ENCODE peak calls at places on chromosomes 3 and 15, in five cellular contexts. J is HCT116, M is GM23338, V is PC-3, Q is MM.1S. P is an unnamed sample.

GRCh38 chr3:99413504-99413903 is 224.9 kb upstream of the COL8A1 start:
- DNase-seq in J (no peak), M (no peak), V (peak; percentile 59), Q (no peak), P (no peak)

GRCh38 chr3:195226445-195226844 is 44.5 kb downstream of the XXYLT1 start:
- DNase-seq in J (no peak), M (no peak), V (no peak), Q (peak; percentile 1), P (no peak)

GRCh38 chr3:189392969-189393368 is 221.2 kb downstream of the TPRG1 start:
- DNase-seq in J (peak; percentile 80), M (no peak), V (peak; percentile 98), Q (no peak), P (no peak)

GRCh38 chr3:177350051-177350565 is 152.8 kb upstream of the TBL1XR1 start:
- DNase-seq in J (no peak), M (no peak), V (no peak), Q (no peak), P (no peak)

GRCh38 chr15:73952171-73952912 is 26.1 kb downstream of the LOXL1 start:
- DNase-seq in J (no peak), M (no peak), V (no peak), Q (no peak), P (no peak)

GRCh38 chr15:43881944-43882343 is 55.1 kb downstream of the WDR76 start:
- DNase-seq in J (no peak), M (peak; percentile 82), V (peak; percentile 20), Q (no peak), P (no peak)

GRCh38 chr3:133384331-133385027 is 15.4 kb upstream of the BFSP2 start:
- DNase-seq in J (peak; percentile 21), M (peak; percentile 87), V (peak; percentile 69), Q (peak; percentile 77), P (peak; percentile 50)

GRCh38 chr15:65097651-65098263 is 17.2 kb downstream of the UBAP1L start:
- DNase-seq in J (no peak), M (no peak), V (no peak), Q (no peak), P (no peak)

GRCh38 chr3:24713516-24713915 is 218.9 kb upstream of the THRB start:
- DNase-seq in J (no peak), M (peak; percentile 7), V (no peak), Q (no peak), P (no peak)

GRCh38 chr15:88048237-88048636 is 208.3 kb downstream of the NTRK3 start:
- DNase-seq in J (no peak), M (no peak), V (no peak), Q (no peak), P (no peak)

GRCh38 chr3:172787746-172788145 is 37.2 kb downstream of the ECT2 start:
- DNase-seq in J (no peak), M (no peak), V (no peak), Q (no peak), P (no peak)

GRCh38 chr15:35329521-35329921 is 216.4 kb downstream of the DPH6 start:
- DNase-seq in J (no peak), M (no peak), V (no peak), Q (no peak), P (no peak)

GRCh38 chr15:37581866-37582532 is 352.4 kb upstream of the TMCO5A start:
- DNase-seq in J (no peak), M (no peak), V (no peak), Q (no peak), P (no peak)

GRCh38 chr15:48536681-48537091 is 108.8 kb downstream of the FBN1 start:
- DNase-seq in J (no peak), M (no peak), V (no peak), Q (no peak), P (no peak)

GRCh38 chr15:77775373-77775772 is 142.7 kb upstream of the LINGO1 start:
- DNase-seq in J (no peak), M (no peak), V (no peak), Q (no peak), P (no peak)

GRCh38 chr15:38320181-38320580 is 67.5 kb downstream of the SPRED1 start:
- DNase-seq in J (no peak), M (no peak), V (peak; percentile 14), Q (no peak), P (no peak)

GRCh38 chr3:10475983-10476382 is 29.4 kb downstream of the ATP2B2 start:
- DNase-seq in J (no peak), M (no peak), V (no peak), Q (no peak), P (no peak)

GRCh38 chr15:38085104-38085503 is 150.7 kb downstream of the TMCO5A start:
- DNase-seq in J (no peak), M (no peak), V (no peak), Q (peak; percentile 93), P (peak; percentile 87)

GRCh38 chr3:40597441-40597840 is 72.7 kb downstream of the ZNF621 start:
- DNase-seq in J (no peak), M (no peak), V (peak; percentile 51), Q (no peak), P (no peak)

GRCh38 chr15:75884041-75884440 is 19.6 kb upstream of the FBXO22 start:
- DNase-seq in J (no peak), M (no peak), V (peak; percentile 15), Q (no peak), P (no peak)

GRCh38 chr15:74397239-74398068 is 30.0 kb upstream of the CYP11A1 start:
- DNase-seq in J (no peak), M (no peak), V (peak; percentile 64), Q (no peak), P (peak; percentile 52)

GRCh38 chr15:78092111-78093041 is at the start of gene SH2D7:
- DNase-seq in J (no peak), M (no peak), V (no peak), Q (no peak), P (no peak)

GRCh38 chr15:68434021-68434420 is 2.1 kb upstream of the ITGA11 start:
- DNase-seq in J (no peak), M (no peak), V (no peak), Q (no peak), P (no peak)

GRCh38 chr3:156792114-156792513 is 34.0 kb upstream of the LEKR1 start:
- DNase-seq in J (no peak), M (no peak), V (no peak), Q (no peak), P (no peak)

GRCh38 chr3:118688396-118688884 is 346.2 kb downstream of the IGSF11 start:
- DNase-seq in J (peak; percentile 54), M (no peak), V (peak; percentile 51), Q (no peak), P (no peak)

GRCh38 chr15:49428392-49429095 is 5.5 kb downstream of the FGF7 start:
- DNase-seq in J (no peak), M (no peak), V (peak; percentile 26), Q (no peak), P (no peak)

GRCh38 chr3:132293231-132293630 is 24.0 kb upstream of the ACP3 start:
- DNase-seq in J (no peak), M (no peak), V (no peak), Q (no peak), P (no peak)

GRCh38 chr15:39279331-39279730 is 301.5 kb upstream of the THBS1 start:
- DNase-seq in J (no peak), M (no peak), V (no peak), Q (no peak), P (no peak)

GRCh38 chr3:278300-279064 is 81.9 kb downstream of the CHL1 start:
- DNase-seq in J (no peak), M (no peak), V (no peak), Q (no peak), P (peak; percentile 96)

GRCh38 chr3:8967553-8967952 is 4.3 kb upstream of the RAD18 start:
- DNase-seq in J (no peak), M (peak; percentile 26), V (no peak), Q (no peak), P (no peak)
- H2AFZ ChIP-seq in J (no peak overlapping the region), M (peak overlapping the region; percentile 23), V (no peak overlapping the region), Q (no peak overlapping the region), P (no peak overlapping the region)

DNA sequence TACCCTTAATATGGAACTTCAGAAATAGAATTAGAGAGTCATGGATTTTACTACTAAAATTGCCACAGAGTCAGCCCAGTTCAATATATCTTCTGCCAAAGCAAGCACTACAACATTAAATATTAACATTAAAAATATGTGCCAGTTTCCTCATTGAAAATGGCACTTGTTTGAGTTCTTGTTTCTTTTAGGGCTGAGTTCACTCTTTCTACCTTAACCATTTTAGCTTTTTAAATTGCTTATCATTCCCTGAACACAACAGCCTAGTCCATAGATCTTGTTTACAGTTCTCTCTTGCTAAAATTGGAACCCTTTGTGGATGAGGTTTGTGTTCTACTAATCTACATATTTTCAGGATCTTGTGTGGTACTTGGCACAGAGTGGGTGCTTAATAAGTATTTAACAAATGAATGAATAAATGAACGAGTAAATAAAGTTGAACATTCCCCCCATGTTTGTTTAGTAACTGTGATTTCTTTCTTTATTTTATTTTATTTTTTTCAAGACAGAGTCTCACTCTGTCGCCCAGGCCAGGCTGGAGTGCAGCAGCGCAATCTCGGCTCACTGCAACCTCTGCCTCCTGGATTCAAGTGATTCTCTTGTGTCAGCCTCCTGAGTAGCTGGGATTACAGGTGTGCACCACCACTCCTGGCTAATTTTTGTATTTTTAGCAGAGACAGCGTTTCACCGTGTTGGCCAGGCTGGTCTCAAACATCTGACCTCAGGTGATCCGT is 46.0 kb upstream of the SLC7A14 start:
- DNase-seq in J (no peak), M (no peak), V (no peak), Q (no peak), P (no peak)
- H3K4me2 ChIP-seq in J (no peak overlapping the region), M (no peak overlapping the region), V (no peak overlapping the region), Q (peak overlapping the region; percentile 24), P (peak overlapping the region; percentile 18)

GRCh38 chr3:12817341-12817705 is 20.8 kb downstream of the CAND2 start:
- DNase-seq in J (no peak), M (no peak), V (no peak), Q (no peak), P (no peak)

GRCh38 chr3:12818273-12818672 is 21.8 kb downstream of the CAND2 start:
- DNase-seq in J (no peak), M (no peak), V (no peak), Q (no peak), P (no peak)

GRCh38 chr3:12816521-12817340 is 20.3 kb downstream of the CAND2 start:
- DNase-seq in J (no peak), M (no peak), V (no peak), Q (no peak), P (no peak)

GRCh38 chr3:12815719-12816118 is 19.2 kb downstream of the CAND2 start:
- DNase-seq in J (no peak), M (peak; percentile 66), V (no peak), Q (no peak), P (no peak)

GRCh38 chr3:12818773-12819172 is 22.3 kb downstream of the CAND2 start:
- DNase-seq in J (no peak), M (no peak), V (no peak), Q (no peak), P (peak; percentile 53)
- TF ChIP-seq EZH2phosphoT487 in J (no peak), M (no peak), V (no peak), Q (no peak), P (no peak)

GRCh38 chr3:59425371-59425770 is 375.5 kb upstream of the CFAP20DC start:
- DNase-seq in J (no peak), M (no peak), V (peak; percentile 74), Q (no peak), P (no peak)

GRCh38 chr3:59423707-59424106 is 373.9 kb upstream of the CFAP20DC start:
- DNase-seq in J (no peak), M (no peak), V (no peak), Q (no peak), P (no peak)

GRCh38 chr3:59422312-59422711 is 372.5 kb upstream of the CFAP20DC start:
- DNase-seq in J (no peak), M (no peak), V (peak; percentile 80), Q (no peak), P (no peak)

GRCh38 chr3:59425942-59426341 is 376.1 kb upstream of the CFAP20DC start:
- DNase-seq in J (no peak), M (no peak), V (no peak), Q (peak; percentile 17), P (peak; percentile 7)

GRCh38 chr3:59424268-59425010 is 374.6 kb upstream of the CFAP20DC start:
- DNase-seq in J (no peak), M (no peak), V (peak; percentile 66), Q (peak; percentile 88), P (no peak)
- H2AFZ ChIP-seq in J (no peak overlapping the region), M (no peak overlapping the region), V (no peak overlapping the region), Q (peak overlapping the region; percentile 56), P (no peak overlapping the region)

P was measured in OCI-LY7.